ENCODE peak calls at places on chromosomes 16 and 17, in four cellular contexts. K is kidney epithelial cell, A is PC-3, H is Peyer's patch. W is an unnamed sample.

GRCh38 chr16:81940781-81941560 is 70.3 kb downstream of the SDR42E1 start:
- DNase-seq in K (peak), A (peak), H (no peak), W (peak)

GRCh38 chr17:41654908-41655607 is 30.7 kb upstream of the KRT17 start:
- DNase-seq in K (no peak), A (no peak), H (no peak), W (no peak)

GRCh38 chr17:1331708-1332107 is 52.2 kb downstream of the TRARG1 start:
- DNase-seq in K (no peak), A (no peak), H (no peak), W (no peak)

GRCh38 chr17:47948706-47949196 is 7.4 kb downstream of the PNPO start:
- DNase-seq in K (no peak), A (peak), H (peak), W (peak)

GRCh38 chr17:18327556-18327955 is 12.5 kb downstream of the SMCR8 start:
- DNase-seq in K (no peak), A (no peak), H (no peak), W (no peak)

GRCh38 chr17:64005734-64006167 is 7.6 kb downstream of the PRR29 start:
- DNase-seq in K (no peak), A (peak), H (peak), W (peak)

GRCh38 chr16:60203525-60204124 is 1469.5 kb upstream of the GOT2 start:
- DNase-seq in K (no peak), A (no peak), H (no peak), W (peak)

GRCh38 chr17:4327638-4328037 is 38.8 kb downstream of the UBE2G1 start:
- DNase-seq in K (no peak), A (peak), H (peak), W (peak)

GRCh38 chr17:47980516-47980915 is 9.6 kb downstream of the CDK5RAP3 start:
- DNase-seq in K (no peak), A (no peak), H (no peak), W (no peak)

GRCh38 chr17:64687959-64688358 is 25.9 kb upstream of the SMURF2 start:
- DNase-seq in K (no peak), A (peak), H (no peak), W (peak)

GRCh38 chr16:73565263-73565662 is 517.3 kb upstream of the ZFHX3 start:
- DNase-seq in K (no peak), A (peak), H (no peak), W (no peak)

GRCh38 chr16:3012828-3013420 is at the start of gene CLDN9:
- DNase-seq in K (no peak), A (peak), H (peak), W (no peak)

GRCh38 chr17:44115585-44116415 is 7.6 kb downstream of the HDAC5 start:
- DNase-seq in K (no peak), A (peak), H (no peak), W (peak)

GRCh38 chr16:16073884-16074781 is 124.7 kb downstream of the ABCC1 start:
- DNase-seq in K (peak), A (no peak), H (no peak), W (peak)

GRCh38 chr16:3536851-3537250 is 36.0 kb downstream of the CLUAP1 start:
- DNase-seq in K (no peak), A (no peak), H (no peak), W (peak)

GRCh38 chr17:37107406-37108083 is 158.8 kb downstream of the AATF start:
- DNase-seq in K (no peak), A (no peak), H (no peak), W (peak)

GRCh38 chr16:89167425-89167941 is 4.1 kb upstream of the CDH15 start:
- DNase-seq in K (no peak), A (peak), H (peak), W (peak)

GRCh38 chr17:65975878-65976277 is 216.1 kb downstream of the CEP112 start:
- DNase-seq in K (no peak), A (no peak), H (no peak), W (peak)

GRCh38 chr17:68775338-68775737 is 174.2 kb upstream of the FAM20A start:
- DNase-seq in K (no peak), A (peak), H (no peak), W (peak)

GRCh38 chr16:29898135-29898534 is 1.2 kb downstream of the SEZ6L2 start:
- DNase-seq in K (no peak), A (no peak), H (no peak), W (no peak)

GRCh38 chr17:38632334-38632733 is 26.6 kb upstream of the SRCIN1 start:
- DNase-seq in K (no peak), A (no peak), H (no peak), W (no peak)

GRCh38 chr17:13920413-13920812 is 148.9 kb upstream of the COX10 start:
- DNase-seq in K (no peak), A (no peak), H (no peak), W (no peak)

GRCh38 chr17:13931111-13931526 is 138.2 kb upstream of the COX10 start:
- DNase-seq in K (no peak), A (peak), H (peak), W (peak)

GRCh38 chr17:13921841-13922776 is 147.2 kb upstream of the COX10 start:
- DNase-seq in K (no peak), A (no peak), H (no peak), W (no peak)

GRCh38 chr17:13922885-13923284 is 146.4 kb upstream of the COX10 start:
- DNase-seq in K (no peak), A (no peak), H (no peak), W (no peak)

DNA sequence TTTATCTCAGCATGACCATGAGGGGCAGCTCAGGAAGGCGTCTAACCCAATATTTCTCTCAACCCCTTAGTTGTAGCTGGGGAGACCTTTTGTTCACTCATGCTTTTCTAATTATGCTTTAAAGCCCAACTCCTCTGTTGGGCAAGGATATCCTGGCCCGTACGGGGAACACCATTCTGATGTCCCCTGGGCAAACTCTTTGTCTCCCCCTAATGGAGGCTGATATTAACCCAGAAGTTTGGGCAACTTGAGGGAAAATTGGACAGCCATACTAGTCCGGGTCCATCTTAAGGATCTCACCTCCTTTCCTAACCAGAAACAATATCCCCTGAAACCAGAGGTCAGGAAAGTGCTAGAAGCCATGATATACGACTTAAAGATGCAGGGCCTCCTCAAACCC is 143.7 kb upstream of the COX10 start:
- DNase-seq in K (no peak), A (peak), H (no peak), W (peak)
- TF ChIP-seq CTCF in K (no peak), A (peak), H (no peak), W (no peak)

GRCh38 chr17:61157246-61157887 is 242.3 kb upstream of the TBX2 start:
- DNase-seq in K (no peak), A (no peak), H (no peak), W (peak)
- H3K4me3 ChIP-seq in K (no peak), A (no peak), H (no peak), W (no peak)

GRCh38 chr17:28685366-28685765 is 23.4 kb downstream of the SUPT6H start:
- DNase-seq in K (no peak), A (no peak), H (no peak), W (no peak)

GRCh38 chr17:28688481-28688880 is 23.2 kb downstream of the PROCA1 start:
- DNase-seq in K (no peak), A (no peak), H (no peak), W (no peak)

GRCh38 chr17:28686296-28686695 is 24.3 kb downstream of the SUPT6H start:
- DNase-seq in K (no peak), A (no peak), H (no peak), W (no peak)

GRCh38 chr17:28682655-28683054 is 20.6 kb downstream of the SUPT6H start:
- DNase-seq in K (no peak), A (no peak), H (no peak), W (no peak)

GRCh38 chr17:28684963-28685362 is 23.0 kb downstream of the SUPT6H start:
- DNase-seq in K (no peak), A (peak), H (peak), W (peak)
- TF ChIP-seq CTCF in K (no peak), A (peak), H (peak), W (no peak)

DNA sequence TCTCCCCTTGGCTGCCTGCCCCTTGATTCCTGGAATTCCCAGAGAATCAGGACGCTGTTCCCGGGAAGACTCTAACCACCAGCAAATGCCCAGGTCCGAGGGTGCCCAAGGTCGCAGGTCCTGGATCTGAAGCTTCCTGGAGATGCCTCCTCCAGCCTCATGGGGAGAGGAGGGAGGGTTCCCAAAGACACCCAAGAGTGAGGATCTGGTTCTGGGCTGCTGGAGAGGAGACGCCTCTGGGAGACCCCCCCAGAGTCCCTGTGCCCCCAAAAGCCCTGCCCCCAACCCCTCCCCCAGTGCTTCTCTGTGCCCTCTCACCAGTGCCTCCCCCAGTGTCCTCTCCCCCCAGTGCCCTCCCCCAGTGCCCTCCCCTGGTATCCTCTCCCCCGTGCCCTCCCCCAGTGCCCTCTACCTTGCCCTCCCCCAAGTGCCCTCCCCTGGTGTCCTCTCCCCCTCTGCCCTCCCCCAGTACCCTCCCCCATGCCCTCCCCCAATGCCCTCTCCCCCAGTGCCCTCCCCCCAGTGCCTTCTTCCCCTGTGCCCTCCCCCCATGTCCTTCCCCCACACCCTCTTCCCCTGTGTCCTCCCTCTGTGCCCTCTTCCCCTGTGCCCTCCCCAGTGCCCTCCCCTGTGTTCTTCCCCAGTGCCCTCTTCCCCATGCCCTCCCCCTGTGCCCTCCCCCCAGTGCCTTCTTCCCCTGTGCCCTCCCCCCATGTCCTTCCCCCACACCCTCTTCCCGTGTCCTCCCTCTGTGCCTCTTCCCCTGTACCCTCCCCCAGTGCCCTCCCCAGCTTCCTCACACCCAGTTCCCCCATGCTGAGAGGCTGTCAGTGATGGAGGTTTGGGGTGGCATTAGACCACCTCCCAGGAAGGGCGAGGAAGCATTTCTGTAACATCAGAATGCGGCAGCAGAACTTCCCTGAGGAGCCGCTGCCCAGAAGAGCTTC is 6.3 kb upstream of the SECTM1 start:
- DNase-seq in K (no peak), A (no peak), H (peak), W (no peak)
- H3K4me3 ChIP-seq in K (no peak), A (peak), H (no peak), W (peak)

GRCh38 chr16:85553436-85554113 is 59.5 kb upstream of the GSE1 start:
- DNase-seq in K (no peak), A (peak), H (peak), W (peak)
- TF ChIP-seq CTCF in K (no peak), A (peak), H (no peak), W (no peak)

DNA sequence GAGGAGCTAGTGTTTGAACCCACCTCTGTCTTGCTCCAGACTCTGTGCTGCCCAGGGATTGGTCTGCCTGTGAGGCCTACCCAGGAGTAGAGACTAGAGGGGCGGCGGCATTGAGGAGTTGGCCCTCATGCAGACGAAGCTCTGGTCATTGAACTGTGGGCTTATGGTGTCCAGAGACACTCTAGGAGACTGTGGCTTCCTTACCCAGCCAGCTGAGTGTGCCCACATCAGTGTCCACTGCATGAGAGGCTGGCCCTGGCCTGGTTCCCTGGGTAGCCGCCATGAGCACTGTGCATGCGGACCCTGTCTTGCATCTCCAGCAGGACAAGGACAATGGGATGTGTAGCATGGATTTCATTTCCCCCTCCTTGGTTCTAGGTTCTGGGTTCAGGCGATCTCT is 14.0 kb downstream of the SGSM2 start:
- DNase-seq in K (no peak), A (no peak), H (no peak), W (no peak)
- H3K4me3 ChIP-seq in K (no peak), A (no peak), H (no peak), W (no peak)

GRCh38 chr17:77529328-77529650 is 388.5 kb downstream of the SEC14L1 start:
- DNase-seq in K (no peak), A (no peak), H (no peak), W (no peak)

GRCh38 chr17:77527394-77527793 is 386.6 kb downstream of the SEC14L1 start:
- DNase-seq in K (no peak), A (no peak), H (no peak), W (no peak)

GRCh38 chr17:77530591-77530990 is 389.8 kb downstream of the SEC14L1 start:
- DNase-seq in K (no peak), A (no peak), H (no peak), W (no peak)

GRCh38 chr17:77527836-77528505 is 387.2 kb downstream of the SEC14L1 start:
- DNase-seq in K (no peak), A (no peak), H (no peak), W (no peak)

DNA sequence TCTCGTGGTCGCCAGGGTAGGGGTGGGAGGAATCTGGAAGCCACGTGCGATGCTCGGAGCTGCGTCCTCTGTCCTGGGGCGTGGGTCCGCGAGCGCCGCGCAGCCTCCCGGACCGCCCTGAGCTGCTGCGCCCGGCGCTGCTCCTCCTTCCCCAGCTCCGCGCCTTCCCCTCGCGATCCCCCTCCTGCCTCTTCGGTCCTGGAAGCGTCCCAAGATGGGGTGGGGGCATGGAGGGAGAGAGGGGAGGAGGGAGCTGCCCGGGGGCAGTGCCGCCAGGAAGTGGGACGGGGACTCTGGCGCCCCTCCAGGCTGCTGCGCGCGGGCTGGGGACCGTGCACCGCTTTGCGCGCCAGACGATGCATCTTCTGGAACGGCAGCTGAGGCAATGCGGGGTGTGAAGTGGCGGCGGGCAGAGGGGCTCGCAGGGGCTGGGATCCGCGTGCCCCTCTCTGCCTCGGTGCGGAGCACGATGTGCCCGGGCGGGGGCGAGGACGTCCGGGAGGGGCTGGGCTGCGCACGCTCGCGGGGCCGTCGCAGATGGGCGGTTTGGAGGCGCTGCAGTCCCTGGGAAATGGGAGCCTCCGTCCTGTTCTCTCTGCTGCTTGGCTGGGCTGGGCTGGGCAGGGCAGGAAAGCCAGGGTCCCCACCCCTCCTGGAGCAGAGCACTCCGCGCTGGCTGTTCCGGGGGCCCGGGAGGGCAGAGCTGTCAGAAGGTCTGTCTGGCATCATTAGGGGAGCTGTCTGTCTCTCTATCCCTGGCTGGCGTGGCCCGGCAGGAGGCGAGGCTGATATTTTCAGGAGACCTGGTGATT is 388.0 kb downstream of the SEC14L1 start:
- DNase-seq in K (no peak), A (no peak), H (no peak), W (peak)
- TF ChIP-seq CTCF in K (peak), A (no peak), H (no peak), W (no peak)

GRCh38 chr17:29617481-29618271 is 5.0 kb downstream of the CORO6 start:
- DNase-seq in K (no peak), A (peak), H (peak), W (peak)
- H3K4me3 ChIP-seq in K (peak), A (peak), H (peak), W (peak)

GRCh38 chr16:70678121-70678897 is 7.5 kb downstream of the MTSS2 start:
- DNase-seq in K (no peak), A (no peak), H (no peak), W (no peak)

GRCh38 chr16:70680495-70681381 is 5.1 kb downstream of the MTSS2 start:
- DNase-seq in K (no peak), A (no peak), H (no peak), W (no peak)

GRCh38 chr16:70678898-70679652 is 6.8 kb downstream of the MTSS2 start:
- DNase-seq in K (no peak), A (no peak), H (no peak), W (no peak)

GRCh38 chr16:70681382-70682238 is 4.2 kb downstream of the MTSS2 start:
- DNase-seq in K (no peak), A (no peak), H (no peak), W (no peak)

DNA sequence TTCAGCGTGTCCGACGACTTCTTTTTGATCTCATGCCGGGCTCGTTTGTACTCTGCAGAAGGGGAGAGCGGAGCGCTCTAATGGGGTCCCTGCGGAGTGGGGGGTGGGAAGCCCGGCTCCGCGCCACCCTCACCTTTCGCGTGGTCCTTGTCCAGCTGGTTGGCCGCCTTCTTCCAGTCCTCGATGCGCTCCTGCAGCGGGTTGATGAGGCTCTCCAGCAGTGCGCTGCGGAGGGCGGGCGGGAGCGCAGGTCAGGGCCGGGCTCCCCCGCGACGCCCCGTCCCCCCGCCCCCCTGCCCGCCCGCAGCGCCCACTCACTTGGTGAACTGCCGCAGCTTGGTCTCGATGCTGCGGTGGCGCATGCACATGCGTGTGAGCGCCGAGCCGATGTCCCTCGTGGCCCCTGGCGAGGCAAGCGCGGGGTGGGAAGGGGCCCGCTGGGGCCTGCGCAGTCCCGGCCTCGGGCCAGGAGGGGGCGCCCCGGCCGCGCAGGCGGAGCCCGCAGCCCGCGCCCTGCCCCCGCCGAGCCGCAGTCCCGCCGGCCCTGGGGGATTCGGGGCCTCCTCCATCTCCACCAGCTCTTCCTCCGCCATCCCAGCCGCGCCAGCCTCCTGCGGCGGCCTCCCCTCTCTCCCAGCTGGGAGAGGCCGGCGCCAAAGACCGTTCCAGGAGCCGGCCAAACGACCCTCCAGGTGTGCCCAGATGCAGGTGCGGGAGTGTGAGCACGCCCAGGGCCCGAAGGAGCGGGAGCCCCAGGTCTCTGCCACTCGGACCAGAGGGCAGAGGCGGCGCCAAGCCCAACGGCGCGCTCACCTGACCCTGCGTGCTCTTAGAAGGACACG is 6.0 kb downstream of the MTSS2 start:
- DNase-seq in K (no peak), A (no peak), H (no peak), W (no peak)
- TF ChIP-seq CTCF in K (no peak), A (no peak), H (peak), W (no peak)